ENCODE peak calls at places on chromosomes 2 and 18, in six cellular contexts. J is IMR-90, W is neuronal stem cell, R is mesenchymal stem cell, M is trophoblast cell, Q is H9. O is an unnamed sample.

GRCh38 chr2:119723784-119724467 is 35.8 kb upstream of the PTPN4 start:
- DNase-seq in J (no peak), W (no peak), R (peak; percentile 11), M (no peak), Q (no peak), O (no peak)

GRCh38 chr2:69933839-69934613 is 19.1 kb downstream of the MXD1 start:
- DNase-seq in J (peak; percentile 93), W (no peak), R (peak; percentile 95), M (peak; percentile 92), Q (no peak), O (no peak)

GRCh38 chr2:52145005-52145404 is 1113.1 kb upstream of the NRXN1 start:
- DNase-seq in J (peak; percentile 47), W (no peak), R (peak; percentile 18), M (no peak), Q (no peak), O (no peak)

GRCh38 chr2:216829533-216829932 is 30.3 kb downstream of the TNP1 start:
- DNase-seq in J (peak; percentile 63), W (no peak), R (peak; percentile 64), M (no peak), Q (no peak), O (no peak)

GRCh38 chr18:449374-449773 is 51.1 kb downstream of the COLEC12 start:
- DNase-seq in J (no peak), W (no peak), R (no peak), M (peak; percentile 36), Q (peak; percentile 53), O (no peak)

GRCh38 chr2:240878341-240878936 is 9.8 kb downstream of the AGXT start:
- DNase-seq in J (no peak), W (no peak), R (no peak), M (no peak), Q (no peak), O (no peak)

GRCh38 chr2:43007901-43008300 is 215.5 kb upstream of the HAAO start:
- DNase-seq in J (no peak), W (no peak), R (no peak), M (no peak), Q (no peak), O (no peak)

GRCh38 chr2:88737385-88737784 is 45.9 kb downstream of the RPIA start:
- DNase-seq in J (peak; percentile 13), W (no peak), R (no peak), M (no peak), Q (no peak), O (peak; percentile 47)

GRCh38 chr2:131022731-131023130 is 70.5 kb downstream of the FAM168B start:
- DNase-seq in J (peak; percentile 45), W (no peak), R (no peak), M (peak; percentile 35), Q (no peak), O (no peak)

GRCh38 chr18:39799010-39799409 is 2156.0 kb upstream of the PIK3C3 start:
- DNase-seq in J (no peak), W (no peak), R (peak; percentile 24), M (peak; percentile 73), Q (no peak), O (peak; percentile 28)

DNA sequence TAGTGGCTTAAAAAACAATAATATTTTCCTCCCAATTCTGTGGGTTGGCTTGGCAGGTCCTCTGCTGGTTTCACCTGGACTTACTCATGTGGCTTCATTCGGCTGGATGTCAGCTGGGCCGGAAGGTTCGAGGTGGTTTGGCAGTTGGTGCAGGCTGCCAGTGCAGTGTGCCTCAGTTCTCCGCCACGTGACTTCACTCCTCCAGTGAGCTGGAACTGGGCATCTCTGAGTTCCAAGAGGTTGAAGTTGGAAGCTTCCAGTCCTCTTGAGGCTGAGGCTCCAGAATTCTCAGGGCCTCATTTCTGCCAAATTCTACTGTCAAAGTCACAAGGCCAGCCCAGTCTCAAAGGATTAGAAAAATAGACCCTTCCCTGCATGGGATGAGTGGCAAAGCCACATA is 83.4 kb upstream of the B3GNT7 start:
- DNase-seq in J (no peak), W (no peak), R (no peak), M (no peak), Q (no peak), O (no peak)
- H3K4ac ChIP-seq in J (no peak overlapping the region), W (no peak overlapping the region), R (no peak overlapping the region), M (no peak overlapping the region), Q (no peak overlapping the region), O (no peak overlapping the region)

GRCh38 chr2:59912076-59912475 is 641.4 kb downstream of the BCL11A start:
- DNase-seq in J (no peak), W (no peak), R (no peak), M (no peak), Q (no peak), O (no peak)

GRCh38 chr2:59909147-59909546 is 644.3 kb downstream of the BCL11A start:
- DNase-seq in J (no peak), W (no peak), R (no peak), M (no peak), Q (no peak), O (no peak)

GRCh38 chr2:59905731-59906130 is 647.7 kb downstream of the BCL11A start:
- DNase-seq in J (no peak), W (no peak), R (no peak), M (peak; percentile 15), Q (no peak), O (no peak)

GRCh38 chr2:59910176-59910575 is 643.3 kb downstream of the BCL11A start:
- DNase-seq in J (no peak), W (no peak), R (no peak), M (no peak), Q (no peak), O (no peak)
- H3K4ac ChIP-seq in J (no peak overlapping the region), W (no peak overlapping the region), R (no peak overlapping the region), M (no peak overlapping the region), Q (no peak overlapping the region), O (no peak overlapping the region)

GRCh38 chr2:181125364-181125763 is 145.0 kb downstream of the UBE2E3 start:
- DNase-seq in J (no peak), W (no peak), R (no peak), M (no peak), Q (no peak), O (no peak)
- H3K4ac ChIP-seq in J (no peak overlapping the region), W (no peak overlapping the region), R (no peak overlapping the region), M (no peak overlapping the region), Q (no peak overlapping the region), O (no peak overlapping the region)

GRCh38 chr2:58545300-58546280 is 304.5 kb upstream of the FANCL start:
- DNase-seq in J (no peak), W (no peak), R (no peak), M (no peak), Q (no peak), O (no peak)

GRCh38 chr2:58539973-58540372 is 298.8 kb upstream of the FANCL start:
- DNase-seq in J (no peak), W (peak; percentile 52), R (peak; percentile 40), M (no peak), Q (no peak), O (peak; percentile 92)

GRCh38 chr2:58535994-58536393 is 294.9 kb upstream of the FANCL start:
- DNase-seq in J (no peak), W (no peak), R (no peak), M (no peak), Q (no peak), O (peak; percentile 31)

GRCh38 chr2:58540680-58541079 is 299.6 kb upstream of the FANCL start:
- DNase-seq in J (no peak), W (peak; percentile 33), R (no peak), M (no peak), Q (peak; percentile 48), O (peak; percentile 87)

GRCh38 chr2:58541511-58541910 is 300.4 kb upstream of the FANCL start:
- DNase-seq in J (no peak), W (no peak), R (no peak), M (no peak), Q (no peak), O (peak; percentile 32)
- H3K4ac ChIP-seq in J (no peak overlapping the region), W (no peak overlapping the region), R (no peak overlapping the region), M (no peak overlapping the region), Q (no peak overlapping the region), O (peak overlapping the region; percentile 4)

GRCh38 chr2:1621041-1621440 is 123.3 kb downstream of the PXDN start:
- DNase-seq in J (no peak), W (no peak), R (no peak), M (no peak), Q (no peak), O (no peak)

GRCh38 chr2:1620081-1620480 is 124.2 kb downstream of the PXDN start:
- DNase-seq in J (no peak), W (no peak), R (no peak), M (no peak), Q (no peak), O (no peak)

GRCh38 chr2:1618974-1619373 is 125.3 kb downstream of the PXDN start:
- DNase-seq in J (no peak), W (no peak), R (no peak), M (no peak), Q (no peak), O (no peak)

GRCh38 chr2:1617425-1618021 is 126.8 kb downstream of the PXDN start:
- DNase-seq in J (no peak), W (no peak), R (no peak), M (no peak), Q (no peak), O (peak; percentile 47)

DNA sequence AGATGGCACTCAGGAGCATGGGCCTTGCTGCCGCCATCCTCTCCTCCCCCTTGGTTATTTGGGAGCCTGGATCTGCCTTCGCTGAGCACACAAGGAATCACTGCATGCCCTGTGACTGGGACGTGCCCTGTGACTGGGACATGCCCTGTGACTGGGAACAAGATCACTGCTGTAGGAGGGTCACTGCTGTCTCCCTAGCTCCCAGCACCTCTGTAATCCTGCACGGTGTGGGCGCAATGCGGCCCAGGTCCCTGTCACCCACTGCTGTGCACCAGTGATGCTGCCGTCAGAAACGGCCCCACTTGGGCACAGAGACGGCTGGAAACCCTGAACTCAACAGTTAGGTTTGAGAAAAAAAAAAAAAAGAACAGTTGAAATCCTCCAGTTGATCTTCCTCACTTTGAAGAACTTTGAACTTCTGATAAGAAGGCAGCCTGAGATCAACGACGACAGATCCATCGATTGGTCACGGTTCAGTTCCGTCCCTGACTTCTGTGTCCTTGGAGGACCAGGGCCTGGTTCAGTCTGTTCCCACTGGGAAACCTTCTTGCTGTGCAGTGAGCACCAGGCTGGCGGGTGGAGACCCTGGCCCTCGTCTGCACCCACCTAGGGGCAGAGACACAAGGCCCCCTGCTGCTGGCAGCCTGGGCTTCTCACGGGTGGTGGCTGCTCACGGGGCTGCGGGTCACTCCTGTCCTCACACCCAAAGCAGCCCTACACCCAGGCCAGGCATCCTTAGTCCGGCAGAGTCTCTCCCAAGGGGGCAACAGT is 125.9 kb downstream of the PXDN start:
- DNase-seq in J (no peak), W (no peak), R (no peak), M (no peak), Q (no peak), O (no peak)
- H3K4ac ChIP-seq in J (no peak overlapping the region), W (no peak overlapping the region), R (no peak overlapping the region), M (no peak overlapping the region), Q (no peak overlapping the region), O (no peak overlapping the region)

O was measured in mesendoderm.